ENCODE peak calls at places on chromosomes 2 and 18, in five cellular contexts. A is ureter, N is IMR-90, I is AG08396, M is body of pancreas. R is an unnamed sample.

GRCh38 chr2:15038373-15039364 is 406.2 kb downstream of the LRATD1 start:
- DNase-seq in A (no peak), N (peak), I (no peak), M (no peak), R (peak)

GRCh38 chr2:146123256-146123655 is 1603.3 kb upstream of the ZEB2 start:
- DNase-seq in A (no peak), N (no peak), I (no peak), M (no peak), R (no peak)

GRCh38 chr18:11906181-11906580 is 1.9 kb downstream of the MPPE1 start:
- DNase-seq in A (no peak), N (no peak), I (no peak), M (no peak), R (no peak)

GRCh38 chr2:113225505-113226259 is 51.9 kb downstream of the PSD4 start:
- DNase-seq in A (no peak), N (peak), I (no peak), M (no peak), R (peak)

GRCh38 chr2:167048829-167049228 is 160.5 kb downstream of the XIRP2 start:
- DNase-seq in A (no peak), N (peak), I (no peak), M (no peak), R (no peak)

GRCh38 chr2:106607371-106607770 is 120.2 kb downstream of the CD8B2 start:
- DNase-seq in A (no peak), N (no peak), I (no peak), M (no peak), R (no peak)

GRCh38 chr18:79606621-79607331 is 72.8 kb upstream of the CTDP1 start:
- DNase-seq in A (no peak), N (no peak), I (no peak), M (no peak), R (no peak)

GRCh38 chr2:39469807-39470206 is 32.7 kb upstream of the MAP4K3 start:
- DNase-seq in A (no peak), N (peak), I (peak), M (no peak), R (no peak)

GRCh38 chr2:103353754-103354153 is 591.9 kb downstream of the TMEM182 start:
- DNase-seq in A (no peak), N (no peak), I (no peak), M (no peak), R (no peak)

GRCh38 chr18:69635482-69635881 is 234.8 kb downstream of the DOK6 start:
- DNase-seq in A (no peak), N (no peak), I (no peak), M (no peak), R (no peak)

GRCh38 chr2:202149953-202150352 is 76.9 kb downstream of the KIAA2012 start:
- DNase-seq in A (no peak), N (no peak), I (no peak), M (no peak), R (no peak)

GRCh38 chr2:13858626-13859025 is 773.9 kb upstream of the LRATD1 start:
- DNase-seq in A (no peak), N (peak), I (peak), M (no peak), R (no peak)

GRCh38 chr2:229447227-229447626 is 176.1 kb upstream of the PID1 start:
- DNase-seq in A (no peak), N (no peak), I (no peak), M (no peak), R (no peak)

GRCh38 chr18:60826346-60826745 is 453.8 kb upstream of the MC4R start:
- DNase-seq in A (no peak), N (no peak), I (no peak), M (no peak), R (no peak)

GRCh38 chr2:24818721-24819167 is 25.5 kb downstream of the CENPO start:
- DNase-seq in A (peak), N (peak), I (peak), M (peak), R (no peak)

GRCh38 chr2:160043265-160043664 is 19.1 kb downstream of the PLA2R1 start:
- DNase-seq in A (no peak), N (no peak), I (no peak), M (no peak), R (no peak)

GRCh38 chr2:20422679-20423271 is 24.1 kb upstream of the RHOB start:
- DNase-seq in A (peak), N (peak), I (peak), M (no peak), R (peak)

GRCh38 chr2:235200216-235200615 is 248.4 kb downstream of the SH3BP4 start:
- DNase-seq in A (no peak), N (no peak), I (no peak), M (no peak), R (no peak)

GRCh38 chr2:112520234-112520783 is 22.0 kb upstream of the POLR1B start:
- DNase-seq in A (no peak), N (no peak), I (no peak), M (no peak), R (no peak)

GRCh38 chr2:188668017-188668663 is 306.0 kb upstream of the COL3A1 start:
- DNase-seq in A (no peak), N (peak), I (peak), M (no peak), R (no peak)

R was measured in KBM-7.